ENCODE peak calls at places on chromosome 20, in ten cellular contexts. Z is natural killer cell; A is stromal cell of bone marrow; W is pons; U is fibroblast of pulmonary artery; F is T-helper 2 cell; J is mucosa of gallbladder; O is activated CD8-positive, alpha-beta memory T cell treated with anti-CD3 and anti-CD28 coated beads for 48 hours; K is MCF 10A; C is NCI-H2171 treated with DMSO at 0.1 percent for 48 hours. G is an unnamed sample.

GRCh38 chr20:13625241-13625981 is 13.3 kb downstream of the TASP1 start:
- DNase-seq in Z (no peak), A (no peak), W (no peak), U (no peak), F (no peak), J (no peak), O (no peak), K (no peak), C (no peak), G (no peak)

GRCh38 chr20:33693741-33694645 is 7.8 kb upstream of the E2F1 start:
- DNase-seq in Z (no peak), A (no peak), W (peak; percentile 85), U (no peak), F (no peak), J (peak; percentile 45), O (no peak), K (no peak), C (no peak), G (no peak)

GRCh38 chr20:43096471-43096870 is 93.2 kb downstream of the PTPRT start:
- DNase-seq in Z (no peak), A (no peak), W (peak; percentile 75), U (no peak), F (no peak), J (no peak), O (no peak), K (no peak), C (no peak), G (no peak)

GRCh38 chr20:9460518-9460917 is 53.9 kb upstream of the LAMP5 start:
- DNase-seq in Z (no peak), A (no peak), W (no peak), U (peak; percentile 48), F (no peak), J (no peak), O (no peak), K (peak; percentile 72), C (no peak), G (peak; percentile 30)

GRCh38 chr20:16407251-16408067 is 165.8 kb downstream of the KIF16B start:
- DNase-seq in Z (no peak), A (no peak), W (no peak), U (peak; percentile 11), F (no peak), J (no peak), O (no peak), K (no peak), C (no peak), G (no peak)

GRCh38 chr20:21167261-21167660 is 41.4 kb downstream of the KIZ start:
- DNase-seq in Z (no peak), A (no peak), W (no peak), U (no peak), F (peak; percentile 62), J (no peak), O (no peak), K (no peak), C (no peak), G (no peak)

GRCh38 chr20:34179636-34180360 is 61.4 kb upstream of the ASIP start:
- DNase-seq in Z (no peak), A (no peak), W (no peak), U (no peak), F (no peak), J (peak; percentile 30), O (no peak), K (no peak), C (no peak), G (no peak)

GRCh38 chr20:50729925-50730764 is 1.2 kb upstream of the PARD6B start:
- DNase-seq in Z (no peak), A (no peak), W (peak; percentile 34), U (no peak), F (no peak), J (no peak), O (no peak), K (no peak), C (peak; percentile 46), G (peak; percentile 34)

GRCh38 chr20:20440473-20440872 is 72.6 kb downstream of the INSM1 start:
- DNase-seq in Z (no peak), A (no peak), W (no peak), U (no peak), F (no peak), J (no peak), O (no peak), K (no peak), C (peak; percentile 97), G (no peak)

GRCh38 chr20:13947719-13948118 is 42.7 kb downstream of the SEL1L2 start:
- DNase-seq in Z (no peak), A (no peak), W (no peak), U (no peak), F (no peak), J (no peak), O (no peak), K (no peak), C (no peak), G (no peak)

GRCh38 chr20:63639093-63639860 is 12.4 kb upstream of the GMEB2 start:
- DNase-seq in Z (no peak), A (no peak), W (no peak), U (no peak), F (peak; percentile 94), J (no peak), O (no peak), K (no peak), C (no peak), G (no peak)

GRCh38 chr20:51500936-51501335 is 41.6 kb downstream of the NFATC2 start:
- DNase-seq in Z (no peak), A (no peak), W (no peak), U (no peak), F (peak; percentile 61), J (no peak), O (no peak), K (no peak), C (no peak), G (no peak)

G was measured in RWPE1.